ENCODE peak calls at places on chromosomes 13 and 19, in five cellular contexts. A is transverse colon, F is left ventricle myocardium inferior, R is uterus, W is psoas muscle. B is an unnamed sample.

GRCh38 chr19:3316659-3317207 is 49.6 kb upstream of the NFIC start:
- DNase-seq in A (no peak), F (no peak), R (no peak), W (no peak), B (no peak)

GRCh38 chr19:43503501-43504425 is 783 bp downstream of the PHLDB3 start:
- DNase-seq in A (peak; percentile 98), F (peak; percentile 98), R (peak; percentile 99), W (peak; percentile 97), B (peak; percentile 100)

GRCh38 chr19:20472854-20473253 is 92.7 kb downstream of the ZNF737 start:
- DNase-seq in A (no peak), F (no peak), R (no peak), W (no peak), B (no peak)

GRCh38 chr13:55517312-55517711 is 1623.4 kb upstream of the PRR20A start:
- DNase-seq in A (no peak), F (no peak), R (no peak), W (no peak), B (no peak)

GRCh38 chr13:46936525-46936924 is 39.7 kb upstream of the HTR2A start:
- DNase-seq in A (no peak), F (no peak), R (no peak), W (no peak), B (no peak)

GRCh38 chr19:31541396-31541795 is 192.2 kb upstream of the TSHZ3 start:
- DNase-seq in A (no peak), F (no peak), R (no peak), W (no peak), B (no peak)

GRCh38 chr13:39327080-39327479 is 275.9 kb downstream of the LHFPL6 start:
- DNase-seq in A (no peak), F (no peak), R (no peak), W (no peak), B (no peak)

GRCh38 chr19:17125052-17125727 is 49.6 kb downstream of the MYO9B start:
- DNase-seq in A (no peak), F (no peak), R (no peak), W (no peak), B (no peak)

GRCh38 chr13:50810998-50811397 is 32.5 kb downstream of the DLEU7 start:
- DNase-seq in A (no peak), F (no peak), R (no peak), W (no peak), B (no peak)

GRCh38 chr19:9958451-9958850 is 22.1 kb upstream of the OLFM2 start:
- DNase-seq in A (no peak), F (no peak), R (no peak), W (no peak), B (no peak)

GRCh38 chr19:45691516-45692186 is at the start of gene SNRPD2:
- DNase-seq in A (peak; percentile 95), F (peak; percentile 91), R (peak; percentile 93), W (peak; percentile 92), B (peak; percentile 95)

GRCh38 chr13:38348890-38349289 is 761 bp upstream of the UFM1 start:
- DNase-seq in A (peak; percentile 8), F (no peak), R (no peak), W (no peak), B (peak; percentile 29)

GRCh38 chr19:36771275-36772231 is 1.1 kb downstream of the ZNF850 start:
- DNase-seq in A (peak; percentile 36), F (peak; percentile 70), R (peak; percentile 68), W (peak; percentile 54), B (peak; percentile 68)

GRCh38 chr13:81498969-81499368 is 1158.0 kb upstream of the SPRY2 start:
- DNase-seq in A (no peak), F (no peak), R (no peak), W (no peak), B (no peak)

GRCh38 chr13:40352385-40352778 is 314.1 kb downstream of the FOXO1 start:
- DNase-seq in A (no peak), F (peak; percentile 36), R (peak; percentile 68), W (peak; percentile 77), B (no peak)

GRCh38 chr13:31175847-31176536 is 14.3 kb upstream of the HSPH1 start:
- DNase-seq in A (no peak), F (no peak), R (peak; percentile 21), W (no peak), B (no peak)

GRCh38 chr13:20489185-20489820 is 36.4 kb downstream of the CRYL1 start:
- DNase-seq in A (peak; percentile 52), F (no peak), R (no peak), W (no peak), B (peak; percentile 72)

GRCh38 chr19:3224346-3225325 is at the start of gene CELF5:
- DNase-seq in A (peak; percentile 53), F (peak; percentile 38), R (peak; percentile 38), W (peak; percentile 54), B (no peak)

GRCh38 chr13:25295228-25295627 is 6.2 kb upstream of the NUP58 start:
- DNase-seq in A (no peak), F (no peak), R (no peak), W (no peak), B (no peak)

GRCh38 chr13:86692291-86692690 is 893.1 kb upstream of the SLITRK6 start:
- DNase-seq in A (no peak), F (no peak), R (no peak), W (no peak), B (no peak)

GRCh38 chr13:36130542-36131214 is 504 bp downstream of the DCLK1 start:
- DNase-seq in A (no peak), F (peak; percentile 30), R (peak; percentile 34), W (peak; percentile 39), B (peak; percentile 50)

DNA sequence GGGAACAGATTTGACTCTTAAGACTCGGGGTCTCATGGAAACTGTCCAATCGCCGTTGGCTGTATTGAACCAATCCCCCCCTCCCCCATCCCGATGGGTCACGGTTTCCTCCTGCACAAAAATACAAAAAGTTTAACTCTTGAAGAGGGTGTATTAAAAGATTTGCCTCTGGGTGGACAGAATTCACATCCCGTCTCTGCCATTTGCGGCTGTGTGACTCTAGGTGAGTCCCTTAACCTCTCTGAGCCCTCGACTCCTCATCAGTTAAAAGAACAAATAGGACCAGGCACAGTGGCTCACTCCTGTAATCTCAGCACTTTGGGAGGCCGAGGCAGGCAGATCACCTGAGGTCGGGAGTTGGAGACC is 31.3 kb upstream of the FEM1A start:
- DNase-seq in A (no peak), F (no peak), R (no peak), W (no peak), B (no peak)
- H3K4me3 ChIP-seq in A (no peak overlapping the region), F (peak overlapping the region; percentile 58), R (no peak overlapping the region), W (peak overlapping the region; percentile 57), B (no peak overlapping the region)

DNA sequence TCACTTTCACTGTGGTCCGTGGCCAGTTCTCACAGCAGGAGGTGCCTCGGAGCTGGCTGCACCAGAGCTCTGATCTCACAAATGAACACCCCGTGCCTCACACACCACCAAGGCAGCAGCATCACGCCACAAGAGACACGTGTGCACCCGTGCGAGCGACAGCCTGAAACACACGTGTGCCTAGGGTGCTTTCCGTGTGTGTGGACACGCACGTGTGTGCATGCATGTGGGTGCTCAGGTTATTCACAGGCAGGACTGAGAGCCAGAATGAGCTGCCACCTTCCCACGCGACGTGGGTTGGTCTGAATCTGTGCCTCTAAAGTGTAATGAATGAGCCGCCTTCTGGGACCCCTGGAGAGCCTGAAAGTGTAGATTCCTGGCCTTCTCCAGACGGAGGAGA is 67.6 kb upstream of the C13orf46 start:
- DNase-seq in A (no peak), F (no peak), R (no peak), W (no peak), B (no peak)
- H3K4me1 ChIP-seq in A (peaks cover 11% of the 10 kb centered on the region), F (peaks cover 18% of the 10 kb centered on the region), R (no peaks in the 10 kb centered on the region), W (peaks cover 28% of the 10 kb centered on the region), B (no peaks in the 10 kb centered on the region)

DNA sequence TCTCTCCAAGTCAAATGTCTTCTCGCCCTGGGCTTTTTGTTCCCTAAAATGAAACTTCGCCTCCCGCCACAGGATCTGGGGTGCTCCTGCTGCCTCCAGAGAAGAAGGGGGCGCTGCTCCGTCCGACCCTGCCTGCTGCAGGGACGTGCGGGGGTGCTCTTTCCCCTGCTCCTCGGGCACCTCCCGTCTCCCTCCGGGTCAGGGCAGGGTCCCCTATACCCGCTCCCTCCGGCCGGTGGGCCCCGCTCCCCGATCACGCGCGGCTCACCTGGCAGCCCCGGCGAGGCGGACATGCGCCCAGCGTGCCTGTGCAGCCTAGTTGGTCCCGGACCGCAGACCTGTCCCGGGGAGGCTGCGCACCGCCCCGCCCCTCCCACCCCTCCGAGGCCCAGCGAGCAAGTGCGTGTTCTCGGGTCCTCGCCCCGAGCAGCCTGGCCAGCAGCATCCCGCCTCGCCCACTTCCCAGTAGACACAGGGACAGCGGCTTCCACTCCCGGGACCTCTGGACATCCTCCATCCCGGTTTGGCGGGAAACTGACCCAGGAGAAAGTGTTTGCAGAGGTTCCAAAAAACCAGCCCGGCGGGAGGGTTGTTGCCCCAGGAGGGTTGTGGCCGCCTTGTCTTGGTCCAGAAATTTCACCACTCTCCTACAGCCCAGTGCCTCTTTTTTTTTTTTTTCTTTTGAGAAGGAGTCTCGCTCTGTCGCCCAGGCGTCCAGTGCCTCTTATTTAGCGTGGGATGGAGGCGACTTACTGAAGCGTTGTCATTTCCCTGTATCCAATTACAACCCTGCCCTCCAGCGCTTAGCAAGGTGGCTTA is at the start of gene OXGR1:
- DNase-seq in A (peak; percentile 14), F (no peak), R (no peak), W (peak; percentile 15), B (peak; percentile 54)
- H3K4me3 ChIP-seq in A (peak within 1 kb of the TSS; percentile 45), F (peak within 1 kb of the TSS; percentile 62), R (peak within 1 kb of the TSS; percentile 33), W (peak within 1 kb of the TSS; percentile 63), B (peak within 1 kb of the TSS; percentile 10)

DNA sequence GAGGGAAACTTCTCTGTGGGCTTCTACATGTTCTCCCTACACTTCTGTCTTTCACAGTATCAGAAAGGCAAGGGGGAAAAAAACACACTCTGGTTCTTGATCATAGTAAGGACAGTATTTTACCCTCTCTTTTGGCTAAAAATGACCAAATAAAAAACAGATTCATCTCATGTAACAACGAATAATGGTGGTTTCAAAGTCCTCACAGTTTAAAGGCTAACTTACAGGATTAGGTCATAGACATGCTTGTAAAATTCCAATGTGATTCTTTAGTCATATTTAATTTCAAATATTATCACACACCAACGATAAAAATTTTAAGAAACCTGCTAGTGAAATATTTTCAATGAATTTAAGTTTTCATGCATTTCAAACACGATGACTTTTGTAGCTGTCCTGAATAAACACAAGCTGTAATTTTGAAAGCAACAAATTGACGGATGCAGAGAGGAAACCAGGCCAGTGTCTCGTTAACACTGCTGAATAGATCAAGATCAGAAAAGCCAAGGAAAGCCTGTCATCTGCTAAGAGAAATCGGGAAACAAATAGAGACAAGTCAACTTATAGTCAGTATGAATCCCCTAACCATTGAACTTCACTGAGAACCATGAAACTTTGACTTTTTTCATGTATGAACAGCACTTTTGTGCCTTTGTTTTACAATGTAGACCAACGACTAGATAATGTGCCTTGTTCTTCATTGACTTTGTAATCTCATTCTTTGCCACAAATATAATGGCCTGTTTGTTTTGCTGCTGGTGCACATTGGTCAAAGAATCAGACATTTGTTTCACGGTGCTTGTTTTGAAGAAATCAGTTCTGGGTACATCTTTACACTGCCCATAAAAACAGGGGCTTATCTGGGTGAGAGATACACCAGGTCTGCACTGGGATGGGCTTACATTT is 22.0 kb downstream of the MBNL2 start:
- DNase-seq in A (no peak), F (no peak), R (no peak), W (no peak), B (no peak)
- H3K4me1 ChIP-seq in A (peaks cover 84% of the 10 kb centered on the region), F (peaks cover 100% of the 10 kb centered on the region), R (peaks cover 3% of the 10 kb centered on the region), W (peaks cover 95% of the 10 kb centered on the region), B (peaks cover 25% of the 10 kb centered on the region)

DNA sequence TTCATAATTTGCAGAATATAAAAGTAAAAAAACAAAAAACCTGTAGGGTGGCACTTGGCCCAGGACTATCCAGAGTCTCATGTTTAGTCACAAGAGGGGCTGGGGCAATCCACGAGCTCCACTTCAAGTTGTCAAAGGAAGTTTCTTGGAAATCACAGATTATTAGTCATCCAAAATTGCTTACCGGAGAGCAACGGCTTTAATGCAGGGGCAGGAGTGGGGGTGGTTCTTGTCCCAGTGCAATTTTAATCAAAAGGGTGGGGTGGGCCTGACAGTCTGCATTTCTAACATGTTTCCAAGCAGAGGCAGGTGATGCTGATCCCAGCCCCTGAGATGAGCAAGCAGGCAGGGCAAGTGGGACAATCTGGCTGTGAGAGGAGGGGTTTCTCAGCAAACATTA is 233.9 kb downstream of the ABCC4 start:
- DNase-seq in A (no peak), F (no peak), R (no peak), W (no peak), B (no peak)
- H3K4me3 ChIP-seq in A (no peak overlapping the region), F (no peak overlapping the region), R (no peak overlapping the region), W (no peak overlapping the region), B (no peak overlapping the region)